ENCODE peak calls at places on chromosomes 2 and 18, in eight cellular contexts. One of them, this sample, is unnamed.

GRCh38 chr2:42588158-42588557 is 19.7 kb downstream of the MTA3 start:
- DNase-seq in upper lobe of right lung: no peak
- DNase-seq in stimulated activated CD8-positive, alpha-beta memory T cell treated with anti-CD3 and anti-CD28 coated beads, Interleukin-15, amount 100 ng/mL, for 4 hours: no peak
- DNase-seq in GM13976: no peak
- DNase-seq in substantia nigra: no peak
- DNase-seq in posterior vena cava: no peak
- DNase-seq in activated CD4-positive, CD25-positive, alpha-beta regulatory T cell treated with anti-CD3 and anti-CD28 coated beads, Interleukin-2, amount 50 U/mL, for 72 hours: no peak
- DNase-seq in CD4-positive, CD25-positive, alpha-beta regulatory T cell: no peak
- DNase-seq in this sample: no peak

GRCh38 chr2:166519391-166519962 is 25.4 kb upstream of the SCN7A start:
- DNase-seq in stimulated activated CD8-positive, alpha-beta memory T cell treated with anti-CD3 and anti-CD28 coated beads, Interleukin-15, amount 100 ng/mL, for 4 hours: no peak
- DNase-seq in GM13976: no peak
- DNase-seq in activated CD4-positive, CD25-positive, alpha-beta regulatory T cell treated with anti-CD3 and anti-CD28 coated beads, Interleukin-2, amount 50 U/mL, for 72 hours: no peak
- DNase-seq in upper lobe of right lung: peak
- DNase-seq in posterior vena cava: no peak
- DNase-seq in CD4-positive, CD25-positive, alpha-beta regulatory T cell: no peak
- DNase-seq in substantia nigra: no peak
- DNase-seq in this sample: no peak

GRCh38 chr2:209960676-209961630 is 41.5 kb upstream of the RPE start:
- DNase-seq in substantia nigra: no peak
- DNase-seq in GM13976: peak
- DNase-seq in upper lobe of right lung: no peak
- DNase-seq in activated CD4-positive, CD25-positive, alpha-beta regulatory T cell treated with anti-CD3 and anti-CD28 coated beads, Interleukin-2, amount 50 U/mL, for 72 hours: no peak
- DNase-seq in stimulated activated CD8-positive, alpha-beta memory T cell treated with anti-CD3 and anti-CD28 coated beads, Interleukin-15, amount 100 ng/mL, for 4 hours: no peak
- DNase-seq in CD4-positive, CD25-positive, alpha-beta regulatory T cell: no peak
- DNase-seq in posterior vena cava: no peak
- DNase-seq in this sample: peak

GRCh38 chr18:25351773-25352628 is at the start of gene ZNF521:
- DNase-seq in stimulated activated CD8-positive, alpha-beta memory T cell treated with anti-CD3 and anti-CD28 coated beads, Interleukin-15, amount 100 ng/mL, for 4 hours: no peak
- DNase-seq in posterior vena cava: peak
- DNase-seq in upper lobe of right lung: peak
- DNase-seq in substantia nigra: peak
- DNase-seq in activated CD4-positive, CD25-positive, alpha-beta regulatory T cell treated with anti-CD3 and anti-CD28 coated beads, Interleukin-2, amount 50 U/mL, for 72 hours: peak
- DNase-seq in GM13976: peak
- DNase-seq in CD4-positive, CD25-positive, alpha-beta regulatory T cell: no peak
- DNase-seq in this sample: peak

GRCh38 chr2:236369606-236370005 is 105.4 kb upstream of the ASB18 start:
- DNase-seq in activated CD4-positive, CD25-positive, alpha-beta regulatory T cell treated with anti-CD3 and anti-CD28 coated beads, Interleukin-2, amount 50 U/mL, for 72 hours: no peak
- DNase-seq in GM13976: no peak
- DNase-seq in substantia nigra: no peak
- DNase-seq in CD4-positive, CD25-positive, alpha-beta regulatory T cell: no peak
- DNase-seq in upper lobe of right lung: peak
- DNase-seq in posterior vena cava: no peak
- DNase-seq in stimulated activated CD8-positive, alpha-beta memory T cell treated with anti-CD3 and anti-CD28 coated beads, Interleukin-15, amount 100 ng/mL, for 4 hours: no peak
- DNase-seq in this sample: no peak

GRCh38 chr2:222485367-222486211 is 61.2 kb downstream of the SGPP2 start:
- DNase-seq in CD4-positive, CD25-positive, alpha-beta regulatory T cell: no peak
- DNase-seq in upper lobe of right lung: no peak
- DNase-seq in substantia nigra: no peak
- DNase-seq in stimulated activated CD8-positive, alpha-beta memory T cell treated with anti-CD3 and anti-CD28 coated beads, Interleukin-15, amount 100 ng/mL, for 4 hours: no peak
- DNase-seq in GM13976: no peak
- DNase-seq in activated CD4-positive, CD25-positive, alpha-beta regulatory T cell treated with anti-CD3 and anti-CD28 coated beads, Interleukin-2, amount 50 U/mL, for 72 hours: no peak
- DNase-seq in posterior vena cava: no peak
- DNase-seq in this sample: no peak

GRCh38 chr2:163717474-163717873 is 18.3 kb downstream of the FIGN start:
- DNase-seq in substantia nigra: no peak
- DNase-seq in activated CD4-positive, CD25-positive, alpha-beta regulatory T cell treated with anti-CD3 and anti-CD28 coated beads, Interleukin-2, amount 50 U/mL, for 72 hours: no peak
- DNase-seq in CD4-positive, CD25-positive, alpha-beta regulatory T cell: no peak
- DNase-seq in stimulated activated CD8-positive, alpha-beta memory T cell treated with anti-CD3 and anti-CD28 coated beads, Interleukin-15, amount 100 ng/mL, for 4 hours: no peak
- DNase-seq in upper lobe of right lung: no peak
- DNase-seq in GM13976: no peak
- DNase-seq in posterior vena cava: no peak
- DNase-seq in this sample: no peak

GRCh38 chr2:82657066-82657465 is 1802.0 kb downstream of the SUCLG1 start:
- DNase-seq in upper lobe of right lung: no peak
- DNase-seq in substantia nigra: no peak
- DNase-seq in posterior vena cava: no peak
- DNase-seq in CD4-positive, CD25-positive, alpha-beta regulatory T cell: no peak
- DNase-seq in GM13976: no peak
- DNase-seq in activated CD4-positive, CD25-positive, alpha-beta regulatory T cell treated with anti-CD3 and anti-CD28 coated beads, Interleukin-2, amount 50 U/mL, for 72 hours: no peak
- DNase-seq in stimulated activated CD8-positive, alpha-beta memory T cell treated with anti-CD3 and anti-CD28 coated beads, Interleukin-15, amount 100 ng/mL, for 4 hours: no peak
- DNase-seq in this sample: no peak

GRCh38 chr2:136057023-136057801 is 60.7 kb downstream of the CXCR4 start:
- DNase-seq in substantia nigra: no peak
- DNase-seq in activated CD4-positive, CD25-positive, alpha-beta regulatory T cell treated with anti-CD3 and anti-CD28 coated beads, Interleukin-2, amount 50 U/mL, for 72 hours: peak
- DNase-seq in CD4-positive, CD25-positive, alpha-beta regulatory T cell: peak
- DNase-seq in stimulated activated CD8-positive, alpha-beta memory T cell treated with anti-CD3 and anti-CD28 coated beads, Interleukin-15, amount 100 ng/mL, for 4 hours: no peak
- DNase-seq in GM13976: no peak
- DNase-seq in upper lobe of right lung: no peak
- DNase-seq in posterior vena cava: no peak
- DNase-seq in this sample: no peak